ENCODE peak calls at places on chromosomes 16 and 17, in eight cellular contexts. L is foreskin keratinocyte, D is left lung, G is left ventricle myocardium inferior, W is mammary epithelial cell, V is A549, A is sigmoid colon, F is upper lobe of right lung. M is an unnamed sample. For H3K4me1, the result is how much of the 10 kb centered on the place peaks cover.

GRCh38 chr17:77744268-77744988 is 214.1 kb upstream of the TNRC6C start:
- DNase-seq in L (no peak), D (peak), G (peak), W (no peak), V (no peak), A (peak), F (peak), M (no peak)

GRCh38 chr17:81254955-81255717 is 16.0 kb downstream of the NDUFAF8 start:
- DNase-seq in L (peak), D (peak), G (peak), W (no peak), V (peak), A (peak), F (peak), M (peak)

GRCh38 chr17:35046740-35047283 is 16.7 kb downstream of the RFFL start:
- DNase-seq in L (peak), D (no peak), G (no peak), W (no peak), V (no peak), A (no peak), F (no peak), M (no peak)

GRCh38 chr17:39823407-39824054 is 40.6 kb downstream of the IKZF3 start:
- DNase-seq in L (no peak), D (no peak), G (no peak), W (no peak), V (peak), A (no peak), F (no peak), M (no peak)

GRCh38 chr17:48486557-48486956 is 44.3 kb downstream of the HOXB1 start:
- DNase-seq in L (peak), D (peak), G (no peak), W (peak), V (peak), A (peak), F (no peak), M (peak)

GRCh38 chr17:5758651-5759050 is 174.3 kb upstream of the NLRP1 start:
- DNase-seq in L (peak), D (no peak), G (no peak), W (peak), V (peak), A (no peak), F (no peak), M (no peak)

GRCh38 chr17:19579867-19580565 is 46.4 kb downstream of the SLC47A1 start:
- DNase-seq in L (no peak), D (no peak), G (peak), W (no peak), V (no peak), A (no peak), F (no peak), M (no peak)

GRCh38 chr16:29665294-29666077 is 2.4 kb downstream of the SPN start:
- DNase-seq in L (no peak), D (no peak), G (no peak), W (no peak), V (no peak), A (no peak), F (peak), M (no peak)

GRCh38 chr17:66675991-66676371 is 158.9 kb upstream of the CACNG5 start:
- DNase-seq in L (no peak), D (peak), G (no peak), W (no peak), V (no peak), A (peak), F (peak), M (no peak)

GRCh38 chr16:48277158-48277557 is 29.8 kb upstream of the ABCC11 start:
- DNase-seq in L (peak), D (no peak), G (no peak), W (peak), V (no peak), A (no peak), F (no peak), M (peak)

GRCh38 chr17:68955181-68955841 is at the start of gene ABCA8:
- DNase-seq in L (no peak), D (no peak), G (no peak), W (no peak), V (peak), A (no peak), F (no peak), M (no peak)

GRCh38 chr16:86649875-86650274 is 71.5 kb downstream of the FOXL1 start:
- DNase-seq in L (no peak), D (no peak), G (no peak), W (no peak), V (no peak), A (no peak), F (no peak), M (no peak)

GRCh38 chr16:88956546-88957455 is 20.2 kb downstream of the CBFA2T3 start:
- DNase-seq in L (no peak), D (no peak), G (no peak), W (no peak), V (no peak), A (no peak), F (no peak), M (no peak)

GRCh38 chr17:78121801-78122220 is 6.7 kb downstream of the TMC6 start:
- DNase-seq in L (no peak), D (no peak), G (no peak), W (no peak), V (no peak), A (no peak), F (no peak), M (no peak)

GRCh38 chr16:70158261-70158939 is 15.2 kb upstream of the CLEC18C start:
- DNase-seq in L (no peak), D (no peak), G (no peak), W (no peak), V (peak), A (no peak), F (no peak), M (no peak)

GRCh38 chr17:19238167-19238505 is 970 bp downstream of the EPN2 start:
- DNase-seq in L (no peak), D (peak), G (peak), W (peak), V (peak), A (peak), F (peak), M (peak)

GRCh38 chr16:77288222-77288621 is 89.0 kb downstream of the SYCE1L start:
- DNase-seq in L (peak), D (no peak), G (no peak), W (peak), V (peak), A (no peak), F (no peak), M (no peak)

GRCh38 chr17:32192379-32192778 is 50.1 kb downstream of the RHOT1 start:
- DNase-seq in L (no peak), D (no peak), G (no peak), W (peak), V (no peak), A (no peak), F (no peak), M (no peak)

GRCh38 chr17:63967953-63968352 is 4.8 kb downstream of the SCN4A start:
- DNase-seq in L (no peak), D (no peak), G (no peak), W (no peak), V (no peak), A (no peak), F (no peak), M (no peak)

GRCh38 chr17:6098466-6099180 is 28.4 kb downstream of the WSCD1 start:
- DNase-seq in L (no peak), D (no peak), G (peak), W (no peak), V (no peak), A (peak), F (peak), M (peak)

GRCh38 chr17:4534928-4535666 is 20.1 kb downstream of the MYBBP1A start:
- DNase-seq in L (no peak), D (no peak), G (no peak), W (no peak), V (no peak), A (no peak), F (no peak), M (peak)

GRCh38 chr17:79353548-79353947 is 257.3 kb downstream of the RBFOX3 start:
- DNase-seq in L (no peak), D (no peak), G (no peak), W (no peak), V (no peak), A (no peak), F (no peak), M (peak)

GRCh38 chr16:71293921-71294320 is 4.7 kb upstream of the CMTR2 start:
- DNase-seq in L (no peak), D (no peak), G (no peak), W (no peak), V (no peak), A (no peak), F (no peak), M (no peak)

GRCh38 chr16:11806721-11807120 is 9.7 kb upstream of the ZC3H7A start:
- DNase-seq in L (no peak), D (no peak), G (no peak), W (peak), V (no peak), A (no peak), F (peak), M (peak)

GRCh38 chr17:73228748-73229236 is 32.9 kb downstream of the CPSF4L start:
- DNase-seq in L (peak), D (peak), G (peak), W (peak), V (peak), A (peak), F (no peak), M (no peak)

DNA sequence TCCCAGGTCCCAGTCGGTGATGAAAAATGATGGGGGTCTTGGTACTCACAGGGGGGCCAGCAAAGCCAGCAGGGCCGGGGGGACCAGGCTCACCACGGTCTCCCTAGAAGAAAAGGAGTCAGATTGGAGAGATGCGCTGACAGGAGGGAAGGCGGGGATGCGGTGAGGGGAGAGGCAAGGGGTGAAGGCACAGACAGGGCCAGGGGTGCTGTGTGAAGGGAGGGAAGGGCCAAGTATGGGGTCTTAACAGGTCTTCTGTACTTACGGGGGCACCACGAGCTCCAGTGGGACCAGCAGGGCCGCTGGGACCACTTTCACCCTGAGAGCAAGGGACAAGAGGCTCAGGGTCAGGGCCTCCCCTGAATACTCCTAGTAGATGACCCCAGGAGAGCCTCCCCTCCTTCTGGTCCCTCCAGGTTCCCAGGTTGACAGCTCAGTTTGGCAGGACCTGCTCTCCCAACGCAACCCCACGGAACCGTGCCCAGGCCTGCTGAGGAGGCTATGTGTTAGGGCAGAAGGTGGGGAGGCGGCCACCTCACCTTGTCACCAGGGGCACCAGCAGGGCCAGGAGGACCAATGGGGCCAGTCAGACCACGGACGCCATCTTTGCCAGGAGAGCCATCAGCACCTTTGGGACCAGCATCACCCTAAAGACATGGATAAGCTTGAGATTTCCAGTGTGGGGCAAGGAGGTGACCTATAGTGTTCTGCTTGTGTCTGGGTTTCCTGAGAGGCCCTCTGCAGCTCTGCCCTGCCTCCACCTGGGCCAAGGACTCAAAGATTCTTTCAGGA is 11.0 kb downstream of the COL1A1 start:
- DNase-seq in L (no peak), D (no peak), G (no peak), W (no peak), V (no peak), A (no peak), F (no peak), M (no peak)
- H3K4me1 ChIP-seq in L (under half), D (under half), G (under half), W (under half), V (under half), A (half or more), F (under half), M (under half)

DNA sequence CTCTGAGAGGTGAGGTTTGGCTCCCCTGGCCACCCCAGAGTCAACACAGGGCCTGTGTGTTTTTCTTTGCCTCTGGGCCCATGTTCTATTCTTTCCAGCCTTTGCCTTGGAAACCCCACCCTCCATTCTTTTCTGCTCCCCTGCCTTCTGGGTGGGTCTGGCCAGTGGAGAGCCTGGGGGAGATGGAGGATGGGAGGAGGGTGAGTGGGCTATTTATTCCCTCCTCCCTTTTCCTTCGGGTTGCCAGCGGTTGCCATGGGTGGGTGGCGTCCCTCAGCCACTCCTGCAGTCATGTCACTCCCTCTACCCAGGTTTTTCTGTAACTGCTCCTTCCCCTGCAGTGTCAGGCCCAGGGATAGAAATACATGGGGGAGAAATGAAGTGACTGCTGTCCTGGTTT is 15.5 kb downstream of the CMIP start:
- DNase-seq in L (no peak), D (no peak), G (no peak), W (no peak), V (no peak), A (no peak), F (no peak), M (peak)
- H3K4me1 ChIP-seq in L (under half), D (under half), G (under half), W (under half), V (half or more), A (under half), F (half or more), M (half or more)

DNA sequence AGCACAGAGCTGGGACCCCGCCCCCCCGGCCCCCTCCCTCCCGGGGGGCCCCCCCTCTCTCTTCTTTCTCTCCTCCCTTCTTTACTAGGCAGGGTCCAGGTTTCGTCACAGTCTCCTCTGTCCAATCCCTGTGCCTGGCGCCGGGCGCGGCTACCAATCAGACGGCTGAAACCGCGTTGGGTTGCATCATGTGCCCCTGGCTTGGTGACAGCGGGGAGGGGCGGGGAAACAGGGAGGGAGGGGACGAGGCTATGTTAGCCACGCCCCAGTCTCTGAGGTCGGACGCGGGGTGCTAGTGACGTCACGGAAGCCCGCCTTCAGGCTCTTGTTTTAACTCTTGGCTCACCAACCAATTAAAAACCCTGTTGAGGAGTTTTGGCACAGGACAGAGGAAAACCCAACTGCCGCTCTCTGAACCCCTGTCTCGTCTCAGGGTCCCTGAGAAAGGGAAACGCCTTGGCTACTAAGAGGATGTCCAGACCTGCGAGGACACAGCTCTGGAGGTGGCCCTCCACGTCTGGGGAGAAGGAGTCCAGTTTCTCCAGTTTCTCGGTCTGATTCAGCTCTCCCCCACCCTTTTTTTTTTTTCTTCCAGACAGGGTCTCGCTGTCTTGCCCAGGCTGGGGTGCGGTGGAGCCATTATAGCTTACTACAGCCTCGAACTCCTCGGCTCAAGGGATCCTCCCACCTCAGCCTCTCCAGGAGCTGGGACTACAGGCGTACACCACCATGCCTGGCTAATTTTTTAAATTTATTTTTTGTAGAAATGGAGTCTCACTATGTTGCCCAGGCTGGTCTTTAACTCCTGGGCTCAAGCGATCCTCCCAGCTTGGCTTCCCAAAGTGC is 441 bp upstream of the PLEKHH3 start:
- DNase-seq in L (peak), D (peak), G (peak), W (peak), V (peak), A (peak), F (peak), M (peak)
- H3K4me1 ChIP-seq in L (under half), D (half or more), G (half or more), W (half or more), V (half or more), A (half or more), F (half or more), M (under half)

DNA sequence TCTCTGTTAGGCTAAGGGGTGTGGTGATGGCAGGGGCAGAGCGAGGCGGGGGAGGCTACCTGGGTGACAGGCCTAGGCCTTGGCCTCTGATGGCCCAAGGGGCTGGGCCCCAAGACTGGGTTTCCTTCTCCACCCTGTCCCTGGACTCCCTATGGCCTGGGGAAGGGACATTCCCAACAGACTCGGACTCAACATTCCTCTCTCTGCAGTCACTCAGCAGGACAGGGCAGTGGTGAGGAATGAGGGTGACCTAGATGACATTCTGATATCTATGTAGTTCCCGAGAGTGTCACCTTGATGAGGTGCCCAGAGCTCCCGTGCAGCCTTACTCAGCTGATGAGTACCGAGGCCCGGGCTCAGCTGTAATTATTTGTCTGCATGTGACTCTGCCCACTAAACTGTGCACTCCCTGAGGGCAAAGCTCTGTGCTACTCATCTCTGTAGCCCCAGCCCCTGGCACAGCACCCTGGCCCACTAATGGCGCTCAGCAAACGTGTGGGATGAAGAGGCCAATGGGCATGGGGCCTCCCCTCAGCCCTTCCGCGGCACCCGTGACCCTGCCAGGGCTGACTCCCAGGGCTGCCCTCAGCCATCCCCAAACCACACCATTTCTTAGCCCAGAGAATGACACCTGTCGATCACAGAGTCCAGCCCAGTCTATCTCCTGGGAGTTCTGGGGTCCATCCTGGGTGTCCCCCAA is 2.2 kb downstream of the PLCD3 start:
- DNase-seq in L (peak), D (no peak), G (no peak), W (peak), V (peak), A (peak), F (no peak), M (peak)
- H3K4me1 ChIP-seq in L (under half), D (under half), G (half or more), W (half or more), V (half or more), A (half or more), F (under half), M (under half)

GRCh38 chr17:29709861-29710849 is 87.4 kb upstream of the CORO6 start:
- DNase-seq in L (no peak), D (no peak), G (no peak), W (no peak), V (no peak), A (no peak), F (no peak), M (no peak)

GRCh38 chr17:29710891-29711418 is 88.2 kb upstream of the CORO6 start:
- DNase-seq in L (peak), D (no peak), G (no peak), W (peak), V (peak), A (no peak), F (no peak), M (no peak)

GRCh38 chr17:29705352-29705751 is 82.6 kb upstream of the CORO6 start:
- DNase-seq in L (no peak), D (no peak), G (no peak), W (no peak), V (no peak), A (no peak), F (no peak), M (no peak)

GRCh38 chr17:29706045-29706431 is 83.3 kb upstream of the CORO6 start:
- DNase-seq in L (no peak), D (no peak), G (no peak), W (no peak), V (no peak), A (no peak), F (no peak), M (no peak)

GRCh38 chr17:29707212-29707571 is 84.5 kb upstream of the CORO6 start:
- DNase-seq in L (no peak), D (no peak), G (no peak), W (no peak), V (peak), A (no peak), F (no peak), M (no peak)
- H3K4me1 ChIP-seq in L (under half), D (under half), G (half or more), W (under half), V (under half), A (under half), F (half or more), M (under half)

GRCh38 chr17:38447502-38448095 is 19.3 kb downstream of the ARHGAP23 start:
- DNase-seq in L (no peak), D (no peak), G (no peak), W (no peak), V (no peak), A (no peak), F (no peak), M (no peak)
- H3K4me1 ChIP-seq in L (under half), D (under half), G (half or more), W (half or more), V (half or more), A (half or more), F (under half), M (under half)